ENCODE peak calls at places on chromosomes 7 and 10, in eight cellular contexts. B is astrocyte; U is mesendoderm; O is WERI-Rb-1; N is tibial nerve; Q is AG04450; T is PC-3; C is naive thymus-derived CD4-positive, alpha-beta T cell. R is an unnamed sample.
A peak's percentile ranks its signal among the peaks of the same experiment; 100 is the strongest.

GRCh38 chr7:13628231-13629001 is 361.1 kb downstream of the ETV1 start:
- DNase-seq in B (peak; percentile 59), U (peak; percentile 10), O (no peak), N (no peak), Q (no peak), T (peak; percentile 65), C (no peak), R (no peak)

GRCh38 chr7:137772748-137773147 is 74.0 kb downstream of the DGKI start:
- DNase-seq in B (peak; percentile 92), U (peak; percentile 7), O (no peak), N (no peak), Q (peak; percentile 15), T (peak; percentile 32), C (no peak), R (no peak)

GRCh38 chr10:124033887-124034218 is 59.5 kb downstream of the CHST15 start:
- DNase-seq in B (peak; percentile 39), U (no peak), O (no peak), N (no peak), Q (no peak), T (no peak), C (no peak), R (no peak)

GRCh38 chr7:101879565-101879964 is 62.1 kb downstream of the CUX1 start:
- DNase-seq in B (no peak), U (no peak), O (no peak), N (no peak), Q (no peak), T (no peak), C (no peak), R (no peak)

GRCh38 chr7:55569269-55569663 is 3.0 kb downstream of the VOPP1 start:
- DNase-seq in B (no peak), U (peak; percentile 38), O (no peak), N (no peak), Q (no peak), T (no peak), C (no peak), R (no peak)

GRCh38 chr10:24503627-24504320 is 219.9 kb downstream of the ARHGAP21 start:
- DNase-seq in B (peak; percentile 78), U (peak; percentile 88), O (peak; percentile 43), N (no peak), Q (peak; percentile 92), T (peak; percentile 69), C (no peak), R (no peak)

GRCh38 chr10:47449979-47450378 is 33.9 kb downstream of the ANXA8 start:
- DNase-seq in B (no peak), U (no peak), O (peak; percentile 35), N (no peak), Q (no peak), T (no peak), C (no peak), R (no peak)

GRCh38 chr7:77328669-77329068 is 87.5 kb downstream of the GSAP start:
- DNase-seq in B (peak; percentile 39), U (no peak), O (no peak), N (no peak), Q (no peak), T (peak; percentile 54), C (no peak), R (no peak)

GRCh38 chr10:23263441-23264164 is 71.5 kb downstream of the PTF1A start:
- DNase-seq in B (no peak), U (no peak), O (no peak), N (no peak), Q (no peak), T (no peak), C (no peak), R (no peak)

GRCh38 chr10:123157210-123157609 is 3.0 kb downstream of the BUB3 start:
- DNase-seq in B (peak; percentile 65), U (no peak), O (no peak), N (no peak), Q (peak; percentile 15), T (peak; percentile 59), C (no peak), R (no peak)

GRCh38 chr10:101829561-101830315 is 11.5 kb upstream of the OGA start:
- DNase-seq in B (no peak), U (peak; percentile 82), O (no peak), N (peak; percentile 39), Q (no peak), T (no peak), C (peak; percentile 67), R (peak; percentile 27)

GRCh38 chr10:30437039-30437781 is 3.2 kb downstream of the MAP3K8 start:
- DNase-seq in B (peak; percentile 86), U (peak; percentile 69), O (no peak), N (no peak), Q (no peak), T (peak; percentile 61), C (peak; percentile 25), R (no peak)

GRCh38 chr10:68023292-68023691 is 51.8 kb downstream of the HERC4 start:
- DNase-seq in B (no peak), U (no peak), O (no peak), N (no peak), Q (no peak), T (peak; percentile 28), C (no peak), R (no peak)

GRCh38 chr10:101133489-101134298 is 2.6 kb downstream of the TLX1 start:
- DNase-seq in B (no peak), U (peak; percentile 60), O (no peak), N (no peak), Q (no peak), T (no peak), C (no peak), R (no peak)

GRCh38 chr7:152000191-152000590 is 25.3 kb upstream of the GALNT11 start:
- DNase-seq in B (no peak), U (no peak), O (no peak), N (no peak), Q (no peak), T (no peak), C (no peak), R (no peak)

GRCh38 chr7:50981743-50982142 is 199.0 kb upstream of the GRB10 start:
- DNase-seq in B (no peak), U (peak; percentile 53), O (no peak), N (no peak), Q (no peak), T (no peak), C (no peak), R (no peak)

GRCh38 chr7:78535655-78536054 is 737.1 kb downstream of the PHTF2 start:
- DNase-seq in B (no peak), U (peak; percentile 16), O (no peak), N (no peak), Q (no peak), T (no peak), C (no peak), R (no peak)

GRCh38 chr10:107727762-107728317 is 563.3 kb upstream of the SORCS1 start:
- DNase-seq in B (peak; percentile 22), U (no peak), O (no peak), N (no peak), Q (no peak), T (peak; percentile 48), C (no peak), R (no peak)

GRCh38 chr10:7412482-7413251 is 1.8 kb upstream of the SFMBT2 start:
- DNase-seq in B (no peak), U (peak; percentile 83), O (no peak), N (no peak), Q (no peak), T (no peak), C (no peak), R (peak; percentile 37)

GRCh38 chr7:39416866-39417265 is 149.3 kb upstream of the YAE1 start:
- DNase-seq in B (no peak), U (no peak), O (no peak), N (no peak), Q (no peak), T (no peak), C (no peak), R (no peak)

GRCh38 chr7:130129099-130129498 is 58.8 kb downstream of the KLHDC10 start:
- DNase-seq in B (no peak), U (no peak), O (no peak), N (no peak), Q (no peak), T (no peak), C (no peak), R (no peak)
- H3K27ac ChIP-seq in B (no peak overlapping the region), U (no peak overlapping the region), O (no peak overlapping the region), N (no peak overlapping the region), Q (no peak overlapping the region), T (no peak overlapping the region), C (no peak overlapping the region), R (no peak overlapping the region)

GRCh38 chr10:133275683-133276092 is 980 bp downstream of the ADAM8 start:
- DNase-seq in B (no peak), U (no peak), O (no peak), N (no peak), Q (no peak), T (peak; percentile 41), C (peak; percentile 39), R (no peak)
- H3K27ac ChIP-seq in B (no peak overlapping the region), U (no peak overlapping the region), O (no peak overlapping the region), N (no peak overlapping the region), Q (no peak overlapping the region), T (peak overlapping the region; percentile 93), C (peak overlapping the region; percentile 80), R (no peak overlapping the region)

GRCh38 chr10:118557946-118558345 is 37.5 kb downstream of the PRLHR start:
- DNase-seq in B (no peak), U (peak; percentile 43), O (no peak), N (no peak), Q (no peak), T (no peak), C (no peak), R (no peak)
- H3K27ac ChIP-seq in B (no peak overlapping the region), U (no peak overlapping the region), O (no peak overlapping the region), N (no peak overlapping the region), Q (no peak overlapping the region), T (no peak overlapping the region), C (no peak overlapping the region), R (no peak overlapping the region)

GRCh38 chr10:113175176-113175575 is 225.1 kb downstream of the TCF7L2 start:
- DNase-seq in B (no peak), U (no peak), O (no peak), N (no peak), Q (no peak), T (no peak), C (no peak), R (no peak)

GRCh38 chr10:113177936-113178335 is 227.9 kb downstream of the TCF7L2 start:
- DNase-seq in B (no peak), U (no peak), O (no peak), N (no peak), Q (no peak), T (no peak), C (no peak), R (no peak)

GRCh38 chr10:113177163-113177935 is 227.3 kb downstream of the TCF7L2 start:
- DNase-seq in B (no peak), U (no peak), O (no peak), N (no peak), Q (no peak), T (no peak), C (no peak), R (no peak)

GRCh38 chr10:113175756-113176651 is 226.0 kb downstream of the TCF7L2 start:
- DNase-seq in B (no peak), U (peak; percentile 44), O (no peak), N (no peak), Q (no peak), T (no peak), C (no peak), R (no peak)

DNA sequence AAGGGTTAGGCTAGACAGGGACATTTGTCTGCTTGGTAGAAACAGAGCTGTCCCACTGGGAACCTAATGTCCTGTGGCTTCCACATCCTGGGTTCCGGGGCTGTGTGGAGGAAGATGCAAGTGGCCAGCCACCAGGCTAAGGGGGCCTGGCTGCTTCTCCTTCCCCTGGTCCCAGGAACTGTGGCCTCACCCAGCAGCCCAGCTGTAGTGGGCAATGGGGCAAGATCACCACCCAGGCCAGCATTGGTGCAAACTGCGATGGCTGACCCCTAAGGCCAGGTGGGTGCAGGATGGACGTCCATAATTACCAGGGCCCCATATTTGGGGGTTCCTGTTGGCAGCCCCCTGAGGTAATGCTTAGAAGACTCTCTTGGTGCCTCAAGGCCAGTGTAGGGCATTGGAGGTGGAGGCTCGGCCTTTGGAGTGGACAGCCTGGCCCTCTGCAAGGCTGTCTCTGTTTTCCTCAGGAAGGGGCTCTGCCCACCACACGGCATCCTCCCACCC is 226.7 kb downstream of the TCF7L2 start:
- DNase-seq in B (no peak), U (no peak), O (no peak), N (no peak), Q (no peak), T (no peak), C (no peak), R (no peak)
- H3K27ac ChIP-seq in B (no peak overlapping the region), U (no peak overlapping the region), O (no peak overlapping the region), N (peak overlapping the region; percentile 7), Q (no peak overlapping the region), T (no peak overlapping the region), C (no peak overlapping the region), R (no peak overlapping the region)

R was measured in caudate nucleus.